ENCODE peak calls at places on chromosomes 12 and 14, in eight cellular contexts. One of them, this sample, is unnamed.

GRCh38 chr14:89283327-89284060 is 133.5 kb downstream of the FOXN3 start:
- DNase-seq in NT2/D1: no peak
- DNase-seq in hepatic stellate cell: no peak
- DNase-seq in H54: no peak
- DNase-seq in NCI-H187: no peak
- DNase-seq in activated CD8-positive, alpha-beta memory T cell treated with anti-CD3 and anti-CD28 coated beads for 24 hours: peak
- DNase-seq in amniotic stem cell: no peak
- DNase-seq in stimulated activated CD8-positive, alpha-beta memory T cell treated with anti-CD3 and anti-CD28 coated beads, Interleukin-2, amount 100 ng/mL, for 48 hours: peak
- DNase-seq in this sample: no peak

GRCh38 chr14:72925815-72926291 is 411 bp upstream of the DCAF4 start:
- DNase-seq in activated CD8-positive, alpha-beta memory T cell treated with anti-CD3 and anti-CD28 coated beads for 24 hours: no peak
- DNase-seq in amniotic stem cell: no peak
- DNase-seq in NT2/D1: no peak
- DNase-seq in stimulated activated CD8-positive, alpha-beta memory T cell treated with anti-CD3 and anti-CD28 coated beads, Interleukin-2, amount 100 ng/mL, for 48 hours: no peak
- DNase-seq in NCI-H187: no peak
- DNase-seq in hepatic stellate cell: no peak
- DNase-seq in H54: no peak
- DNase-seq in this sample: no peak

GRCh38 chr12:114163766-114164165 is 197.6 kb upstream of the RBM19 start:
- DNase-seq in hepatic stellate cell: no peak
- DNase-seq in amniotic stem cell: no peak
- DNase-seq in NCI-H187: no peak
- DNase-seq in H54: peak
- DNase-seq in stimulated activated CD8-positive, alpha-beta memory T cell treated with anti-CD3 and anti-CD28 coated beads, Interleukin-2, amount 100 ng/mL, for 48 hours: no peak
- DNase-seq in NT2/D1: no peak
- DNase-seq in activated CD8-positive, alpha-beta memory T cell treated with anti-CD3 and anti-CD28 coated beads for 24 hours: no peak
- DNase-seq in this sample: no peak

GRCh38 chr12:81176796-81177195 is 98.9 kb downstream of the ACSS3 start:
- DNase-seq in NT2/D1: no peak
- DNase-seq in stimulated activated CD8-positive, alpha-beta memory T cell treated with anti-CD3 and anti-CD28 coated beads, Interleukin-2, amount 100 ng/mL, for 48 hours: no peak
- DNase-seq in hepatic stellate cell: no peak
- DNase-seq in activated CD8-positive, alpha-beta memory T cell treated with anti-CD3 and anti-CD28 coated beads for 24 hours: no peak
- DNase-seq in amniotic stem cell: no peak
- DNase-seq in H54: no peak
- DNase-seq in NCI-H187: no peak
- DNase-seq in this sample: no peak

GRCh38 chr12:91138337-91138905 is 27.1 kb upstream of the LUM start:
- DNase-seq in H54: no peak
- DNase-seq in hepatic stellate cell: no peak
- DNase-seq in NT2/D1: no peak
- DNase-seq in activated CD8-positive, alpha-beta memory T cell treated with anti-CD3 and anti-CD28 coated beads for 24 hours: no peak
- DNase-seq in NCI-H187: no peak
- DNase-seq in stimulated activated CD8-positive, alpha-beta memory T cell treated with anti-CD3 and anti-CD28 coated beads, Interleukin-2, amount 100 ng/mL, for 48 hours: no peak
- DNase-seq in amniotic stem cell: no peak
- DNase-seq in this sample: peak

GRCh38 chr14:22047105-22047504 is 373.5 kb upstream of the OR4E1 start:
- DNase-seq in hepatic stellate cell: no peak
- DNase-seq in stimulated activated CD8-positive, alpha-beta memory T cell treated with anti-CD3 and anti-CD28 coated beads, Interleukin-2, amount 100 ng/mL, for 48 hours: no peak
- DNase-seq in NT2/D1: peak
- DNase-seq in H54: no peak
- DNase-seq in amniotic stem cell: no peak
- DNase-seq in NCI-H187: no peak
- DNase-seq in activated CD8-positive, alpha-beta memory T cell treated with anti-CD3 and anti-CD28 coated beads for 24 hours: no peak
- DNase-seq in this sample: peak

GRCh38 chr12:45439039-45439438 is 223.1 kb downstream of the ANO6 start:
- DNase-seq in amniotic stem cell: no peak
- DNase-seq in hepatic stellate cell: no peak
- DNase-seq in NCI-H187: no peak
- DNase-seq in H54: no peak
- DNase-seq in stimulated activated CD8-positive, alpha-beta memory T cell treated with anti-CD3 and anti-CD28 coated beads, Interleukin-2, amount 100 ng/mL, for 48 hours: no peak
- DNase-seq in NT2/D1: no peak
- DNase-seq in activated CD8-positive, alpha-beta memory T cell treated with anti-CD3 and anti-CD28 coated beads for 24 hours: no peak
- DNase-seq in this sample: no peak

GRCh38 chr14:55329999-55330710 is 58.9 kb downstream of the FBXO34 start:
- DNase-seq in NCI-H187: no peak
- DNase-seq in amniotic stem cell: no peak
- DNase-seq in hepatic stellate cell: no peak
- DNase-seq in stimulated activated CD8-positive, alpha-beta memory T cell treated with anti-CD3 and anti-CD28 coated beads, Interleukin-2, amount 100 ng/mL, for 48 hours: no peak
- DNase-seq in H54: no peak
- DNase-seq in NT2/D1: no peak
- DNase-seq in activated CD8-positive, alpha-beta memory T cell treated with anti-CD3 and anti-CD28 coated beads for 24 hours: no peak
- DNase-seq in this sample: no peak

GRCh38 chr12:130205531-130205930 is 43.3 kb downstream of the FZD10 start:
- DNase-seq in H54: no peak
- DNase-seq in amniotic stem cell: no peak
- DNase-seq in NT2/D1: no peak
- DNase-seq in NCI-H187: no peak
- DNase-seq in stimulated activated CD8-positive, alpha-beta memory T cell treated with anti-CD3 and anti-CD28 coated beads, Interleukin-2, amount 100 ng/mL, for 48 hours: no peak
- DNase-seq in activated CD8-positive, alpha-beta memory T cell treated with anti-CD3 and anti-CD28 coated beads for 24 hours: no peak
- DNase-seq in hepatic stellate cell: no peak
- DNase-seq in this sample: no peak

GRCh38 chr14:60485600-60486251 is at the start of gene C14orf39:
- DNase-seq in hepatic stellate cell: no peak
- DNase-seq in NCI-H187: peak
- DNase-seq in amniotic stem cell: no peak
- DNase-seq in stimulated activated CD8-positive, alpha-beta memory T cell treated with anti-CD3 and anti-CD28 coated beads, Interleukin-2, amount 100 ng/mL, for 48 hours: no peak
- DNase-seq in H54: no peak
- DNase-seq in activated CD8-positive, alpha-beta memory T cell treated with anti-CD3 and anti-CD28 coated beads for 24 hours: peak
- DNase-seq in NT2/D1: no peak
- DNase-seq in this sample: peak

GRCh38 chr12:108839890-108840230 is 17.5 kb downstream of the SSH1 start:
- DNase-seq in hepatic stellate cell: no peak
- DNase-seq in NT2/D1: no peak
- DNase-seq in stimulated activated CD8-positive, alpha-beta memory T cell treated with anti-CD3 and anti-CD28 coated beads, Interleukin-2, amount 100 ng/mL, for 48 hours: no peak
- DNase-seq in amniotic stem cell: no peak
- DNase-seq in NCI-H187: no peak
- DNase-seq in activated CD8-positive, alpha-beta memory T cell treated with anti-CD3 and anti-CD28 coated beads for 24 hours: no peak
- DNase-seq in H54: no peak
- DNase-seq in this sample: no peak

GRCh38 chr12:1830981-1831930 is 10.9 kb downstream of the LRTM2 start:
- DNase-seq in activated CD8-positive, alpha-beta memory T cell treated with anti-CD3 and anti-CD28 coated beads for 24 hours: no peak
- DNase-seq in stimulated activated CD8-positive, alpha-beta memory T cell treated with anti-CD3 and anti-CD28 coated beads, Interleukin-2, amount 100 ng/mL, for 48 hours: no peak
- DNase-seq in amniotic stem cell: peak
- DNase-seq in NT2/D1: peak
- DNase-seq in NCI-H187: no peak
- DNase-seq in H54: no peak
- DNase-seq in hepatic stellate cell: peak
- DNase-seq in this sample: peak

GRCh38 chr12:79251356-79251755 is 386.8 kb downstream of the SYT1 start:
- DNase-seq in hepatic stellate cell: no peak
- DNase-seq in activated CD8-positive, alpha-beta memory T cell treated with anti-CD3 and anti-CD28 coated beads for 24 hours: no peak
- DNase-seq in NCI-H187: no peak
- DNase-seq in H54: no peak
- DNase-seq in stimulated activated CD8-positive, alpha-beta memory T cell treated with anti-CD3 and anti-CD28 coated beads, Interleukin-2, amount 100 ng/mL, for 48 hours: no peak
- DNase-seq in NT2/D1: no peak
- DNase-seq in amniotic stem cell: no peak
- DNase-seq in this sample: no peak

GRCh38 chr12:124007810-124008570 is 35.0 kb downstream of the ZNF664 start:
- DNase-seq in amniotic stem cell: no peak
- DNase-seq in NT2/D1: no peak
- DNase-seq in NCI-H187: no peak
- DNase-seq in stimulated activated CD8-positive, alpha-beta memory T cell treated with anti-CD3 and anti-CD28 coated beads, Interleukin-2, amount 100 ng/mL, for 48 hours: no peak
- DNase-seq in hepatic stellate cell: no peak
- DNase-seq in activated CD8-positive, alpha-beta memory T cell treated with anti-CD3 and anti-CD28 coated beads for 24 hours: no peak
- DNase-seq in H54: no peak
- DNase-seq in this sample: peak

GRCh38 chr14:90419200-90419599 is 22.4 kb downstream of the CALM1 start:
- DNase-seq in stimulated activated CD8-positive, alpha-beta memory T cell treated with anti-CD3 and anti-CD28 coated beads, Interleukin-2, amount 100 ng/mL, for 48 hours: no peak
- DNase-seq in activated CD8-positive, alpha-beta memory T cell treated with anti-CD3 and anti-CD28 coated beads for 24 hours: no peak
- DNase-seq in H54: peak
- DNase-seq in NT2/D1: no peak
- DNase-seq in hepatic stellate cell: peak
- DNase-seq in NCI-H187: no peak
- DNase-seq in amniotic stem cell: peak
- DNase-seq in this sample: peak

GRCh38 chr12:5003025-5003666 is 40.5 kb upstream of the KCNA5 start:
- DNase-seq in amniotic stem cell: peak
- DNase-seq in NCI-H187: peak
- DNase-seq in activated CD8-positive, alpha-beta memory T cell treated with anti-CD3 and anti-CD28 coated beads for 24 hours: peak
- DNase-seq in hepatic stellate cell: peak
- DNase-seq in H54: peak
- DNase-seq in NT2/D1: peak
- DNase-seq in stimulated activated CD8-positive, alpha-beta memory T cell treated with anti-CD3 and anti-CD28 coated beads, Interleukin-2, amount 100 ng/mL, for 48 hours: peak
- DNase-seq in this sample: peak

GRCh38 chr14:95151561-95151960 is 5.8 kb downstream of the DICER1 start:
- DNase-seq in activated CD8-positive, alpha-beta memory T cell treated with anti-CD3 and anti-CD28 coated beads for 24 hours: no peak
- DNase-seq in NT2/D1: no peak
- DNase-seq in H54: no peak
- DNase-seq in hepatic stellate cell: no peak
- DNase-seq in amniotic stem cell: no peak
- DNase-seq in stimulated activated CD8-positive, alpha-beta memory T cell treated with anti-CD3 and anti-CD28 coated beads, Interleukin-2, amount 100 ng/mL, for 48 hours: no peak
- DNase-seq in NCI-H187: no peak
- DNase-seq in this sample: no peak

GRCh38 chr12:90167501-90167900 is 458.9 kb upstream of the ATP2B1 start:
- DNase-seq in hepatic stellate cell: no peak
- DNase-seq in stimulated activated CD8-positive, alpha-beta memory T cell treated with anti-CD3 and anti-CD28 coated beads, Interleukin-2, amount 100 ng/mL, for 48 hours: no peak
- DNase-seq in NT2/D1: no peak
- DNase-seq in amniotic stem cell: no peak
- DNase-seq in H54: no peak
- DNase-seq in activated CD8-positive, alpha-beta memory T cell treated with anti-CD3 and anti-CD28 coated beads for 24 hours: no peak
- DNase-seq in NCI-H187: no peak
- DNase-seq in this sample: no peak

GRCh38 chr12:108890208-108890607 is 10.3 kb downstream of the DAO start:
- DNase-seq in NT2/D1: no peak
- DNase-seq in activated CD8-positive, alpha-beta memory T cell treated with anti-CD3 and anti-CD28 coated beads for 24 hours: no peak
- DNase-seq in NCI-H187: no peak
- DNase-seq in hepatic stellate cell: no peak
- DNase-seq in stimulated activated CD8-positive, alpha-beta memory T cell treated with anti-CD3 and anti-CD28 coated beads, Interleukin-2, amount 100 ng/mL, for 48 hours: no peak
- DNase-seq in H54: peak
- DNase-seq in amniotic stem cell: no peak
- DNase-seq in this sample: peak

GRCh38 chr12:2668816-2669215 is 126.0 kb upstream of the FKBP4 start:
- DNase-seq in amniotic stem cell: no peak
- DNase-seq in hepatic stellate cell: no peak
- DNase-seq in stimulated activated CD8-positive, alpha-beta memory T cell treated with anti-CD3 and anti-CD28 coated beads, Interleukin-2, amount 100 ng/mL, for 48 hours: no peak
- DNase-seq in NCI-H187: no peak
- DNase-seq in activated CD8-positive, alpha-beta memory T cell treated with anti-CD3 and anti-CD28 coated beads for 24 hours: peak
- DNase-seq in H54: no peak
- DNase-seq in NT2/D1: no peak
- DNase-seq in this sample: no peak

GRCh38 chr14:44586910-44587309 is 79.8 kb upstream of the FSCB start:
- DNase-seq in NT2/D1: no peak
- DNase-seq in hepatic stellate cell: no peak
- DNase-seq in H54: no peak
- DNase-seq in stimulated activated CD8-positive, alpha-beta memory T cell treated with anti-CD3 and anti-CD28 coated beads, Interleukin-2, amount 100 ng/mL, for 48 hours: no peak
- DNase-seq in NCI-H187: no peak
- DNase-seq in amniotic stem cell: no peak
- DNase-seq in activated CD8-positive, alpha-beta memory T cell treated with anti-CD3 and anti-CD28 coated beads for 24 hours: no peak
- DNase-seq in this sample: no peak

GRCh38 chr14:79967453-79967852 is 243.9 kb downstream of the DIO2 start:
- DNase-seq in hepatic stellate cell: no peak
- DNase-seq in H54: no peak
- DNase-seq in stimulated activated CD8-positive, alpha-beta memory T cell treated with anti-CD3 and anti-CD28 coated beads, Interleukin-2, amount 100 ng/mL, for 48 hours: no peak
- DNase-seq in amniotic stem cell: no peak
- DNase-seq in activated CD8-positive, alpha-beta memory T cell treated with anti-CD3 and anti-CD28 coated beads for 24 hours: no peak
- DNase-seq in NT2/D1: no peak
- DNase-seq in NCI-H187: no peak
- DNase-seq in this sample: no peak

GRCh38 chr12:8914716-8915526 is 612 bp downstream of the PHC1 start:
- DNase-seq in NT2/D1: peak
- DNase-seq in hepatic stellate cell: peak
- DNase-seq in activated CD8-positive, alpha-beta memory T cell treated with anti-CD3 and anti-CD28 coated beads for 24 hours: peak
- DNase-seq in NCI-H187: peak
- DNase-seq in H54: peak
- DNase-seq in stimulated activated CD8-positive, alpha-beta memory T cell treated with anti-CD3 and anti-CD28 coated beads, Interleukin-2, amount 100 ng/mL, for 48 hours: peak
- DNase-seq in amniotic stem cell: no peak
- DNase-seq in this sample: peak

GRCh38 chr12:65266408-65266807 is 12.1 kb upstream of the MSRB3 start:
- DNase-seq in H54: no peak
- DNase-seq in NT2/D1: no peak
- DNase-seq in NCI-H187: no peak
- DNase-seq in activated CD8-positive, alpha-beta memory T cell treated with anti-CD3 and anti-CD28 coated beads for 24 hours: no peak
- DNase-seq in amniotic stem cell: no peak
- DNase-seq in hepatic stellate cell: no peak
- DNase-seq in stimulated activated CD8-positive, alpha-beta memory T cell treated with anti-CD3 and anti-CD28 coated beads, Interleukin-2, amount 100 ng/mL, for 48 hours: no peak
- DNase-seq in this sample: no peak

GRCh38 chr14:61452452-61452851 is 131.1 kb downstream of the PRKCH start:
- DNase-seq in NCI-H187: no peak
- DNase-seq in NT2/D1: no peak
- DNase-seq in stimulated activated CD8-positive, alpha-beta memory T cell treated with anti-CD3 and anti-CD28 coated beads, Interleukin-2, amount 100 ng/mL, for 48 hours: peak
- DNase-seq in activated CD8-positive, alpha-beta memory T cell treated with anti-CD3 and anti-CD28 coated beads for 24 hours: peak
- DNase-seq in H54: no peak
- DNase-seq in amniotic stem cell: no peak
- DNase-seq in hepatic stellate cell: no peak
- DNase-seq in this sample: no peak

GRCh38 chr12:128791395-128792322 is 32.1 kb downstream of the SLC15A4 start:
- DNase-seq in stimulated activated CD8-positive, alpha-beta memory T cell treated with anti-CD3 and anti-CD28 coated beads, Interleukin-2, amount 100 ng/mL, for 48 hours: no peak
- DNase-seq in H54: no peak
- DNase-seq in NT2/D1: no peak
- DNase-seq in amniotic stem cell: no peak
- DNase-seq in NCI-H187: no peak
- DNase-seq in hepatic stellate cell: no peak
- DNase-seq in activated CD8-positive, alpha-beta memory T cell treated with anti-CD3 and anti-CD28 coated beads for 24 hours: no peak
- DNase-seq in this sample: no peak

GRCh38 chr12:4956054-4956453 is 46.3 kb downstream of the KCNA1 start:
- DNase-seq in NCI-H187: no peak
- DNase-seq in H54: no peak
- DNase-seq in hepatic stellate cell: no peak
- DNase-seq in NT2/D1: peak
- DNase-seq in activated CD8-positive, alpha-beta memory T cell treated with anti-CD3 and anti-CD28 coated beads for 24 hours: no peak
- DNase-seq in stimulated activated CD8-positive, alpha-beta memory T cell treated with anti-CD3 and anti-CD28 coated beads, Interleukin-2, amount 100 ng/mL, for 48 hours: no peak
- DNase-seq in amniotic stem cell: peak
- DNase-seq in this sample: no peak

GRCh38 chr12:5437122-5437521 is 5.2 kb downstream of the NTF3 start:
- DNase-seq in NCI-H187: no peak
- DNase-seq in amniotic stem cell: no peak
- DNase-seq in stimulated activated CD8-positive, alpha-beta memory T cell treated with anti-CD3 and anti-CD28 coated beads, Interleukin-2, amount 100 ng/mL, for 48 hours: no peak
- DNase-seq in hepatic stellate cell: no peak
- DNase-seq in H54: no peak
- DNase-seq in NT2/D1: no peak
- DNase-seq in activated CD8-positive, alpha-beta memory T cell treated with anti-CD3 and anti-CD28 coated beads for 24 hours: no peak
- DNase-seq in this sample: peak

GRCh38 chr12:117402363-117402762 is 40.9 kb upstream of the NOS1 start:
- DNase-seq in H54: no peak
- DNase-seq in NCI-H187: no peak
- DNase-seq in stimulated activated CD8-positive, alpha-beta memory T cell treated with anti-CD3 and anti-CD28 coated beads, Interleukin-2, amount 100 ng/mL, for 48 hours: no peak
- DNase-seq in NT2/D1: no peak
- DNase-seq in amniotic stem cell: no peak
- DNase-seq in hepatic stellate cell: no peak
- DNase-seq in activated CD8-positive, alpha-beta memory T cell treated with anti-CD3 and anti-CD28 coated beads for 24 hours: no peak
- DNase-seq in this sample: no peak

GRCh38 chr14:36818794-36819384 is 157.2 kb downstream of the PAX9 start:
- DNase-seq in NT2/D1: no peak
- DNase-seq in amniotic stem cell: peak
- DNase-seq in stimulated activated CD8-positive, alpha-beta memory T cell treated with anti-CD3 and anti-CD28 coated beads, Interleukin-2, amount 100 ng/mL, for 48 hours: no peak
- DNase-seq in H54: no peak
- DNase-seq in NCI-H187: no peak
- DNase-seq in hepatic stellate cell: no peak
- DNase-seq in activated CD8-positive, alpha-beta memory T cell treated with anti-CD3 and anti-CD28 coated beads for 24 hours: no peak
- DNase-seq in this sample: no peak

GRCh38 chr12:51009038-51009437 is 17.1 kb downstream of the SLC11A2 start:
- DNase-seq in NT2/D1: no peak
- DNase-seq in activated CD8-positive, alpha-beta memory T cell treated with anti-CD3 and anti-CD28 coated beads for 24 hours: peak
- DNase-seq in H54: no peak
- DNase-seq in amniotic stem cell: no peak
- DNase-seq in stimulated activated CD8-positive, alpha-beta memory T cell treated with anti-CD3 and anti-CD28 coated beads, Interleukin-2, amount 100 ng/mL, for 48 hours: no peak
- DNase-seq in NCI-H187: no peak
- DNase-seq in hepatic stellate cell: no peak
- DNase-seq in this sample: no peak

GRCh38 chr12:65643595-65644386 is 180.5 kb upstream of the HMGA2 start:
- DNase-seq in H54: no peak
- DNase-seq in amniotic stem cell: no peak
- DNase-seq in NT2/D1: no peak
- DNase-seq in activated CD8-positive, alpha-beta memory T cell treated with anti-CD3 and anti-CD28 coated beads for 24 hours: no peak
- DNase-seq in NCI-H187: no peak
- DNase-seq in hepatic stellate cell: no peak
- DNase-seq in stimulated activated CD8-positive, alpha-beta memory T cell treated with anti-CD3 and anti-CD28 coated beads, Interleukin-2, amount 100 ng/mL, for 48 hours: no peak
- DNase-seq in this sample: no peak

GRCh38 chr14:63492391-63492790 is 50.8 kb downstream of the PPP2R5E start:
- DNase-seq in NCI-H187: no peak
- DNase-seq in activated CD8-positive, alpha-beta memory T cell treated with anti-CD3 and anti-CD28 coated beads for 24 hours: no peak
- DNase-seq in NT2/D1: no peak
- DNase-seq in amniotic stem cell: peak
- DNase-seq in stimulated activated CD8-positive, alpha-beta memory T cell treated with anti-CD3 and anti-CD28 coated beads, Interleukin-2, amount 100 ng/mL, for 48 hours: no peak
- DNase-seq in hepatic stellate cell: peak
- DNase-seq in H54: peak
- DNase-seq in this sample: no peak

GRCh38 chr12:96177013-96177412 is 17.2 kb upstream of the ELK3 start:
- DNase-seq in NT2/D1: no peak
- DNase-seq in stimulated activated CD8-positive, alpha-beta memory T cell treated with anti-CD3 and anti-CD28 coated beads, Interleukin-2, amount 100 ng/mL, for 48 hours: peak
- DNase-seq in hepatic stellate cell: peak
- DNase-seq in activated CD8-positive, alpha-beta memory T cell treated with anti-CD3 and anti-CD28 coated beads for 24 hours: peak
- DNase-seq in H54: no peak
- DNase-seq in amniotic stem cell: peak
- DNase-seq in NCI-H187: no peak
- DNase-seq in this sample: no peak